ENCODE peak calls at places on chromosomes 13 and 19, in six cellular contexts. One of them, this sample, is unnamed.

GRCh38 chr13:89827552-89827951 is 1519.9 kb upstream of the MIR17HG start:
- DNase-seq in NCI-H524: no peak
- DNase-seq in kidney tubule cell: no peak
- DNase-seq in psoas muscle: no peak
- DNase-seq in WTC11: no peak
- DNase-seq in activated CD8-positive, alpha-beta memory T cell treated with anti-CD3 and anti-CD28 coated beads for 1 hour: no peak
- DNase-seq in this sample: no peak

GRCh38 chr13:27283906-27284523 is 13.4 kb downstream of the RASL11A start:
- DNase-seq in NCI-H524: no peak
- DNase-seq in kidney tubule cell: peak; percentile 40
- DNase-seq in psoas muscle: no peak
- DNase-seq in WTC11: no peak
- DNase-seq in activated CD8-positive, alpha-beta memory T cell treated with anti-CD3 and anti-CD28 coated beads for 1 hour: no peak
- DNase-seq in this sample: peak; percentile 43

GRCh38 chr19:18898081-18898532 is 2.1 kb upstream of the CERS1 start:
- DNase-seq in NCI-H524: no peak
- DNase-seq in kidney tubule cell: no peak
- DNase-seq in psoas muscle: no peak
- DNase-seq in WTC11: no peak
- DNase-seq in activated CD8-positive, alpha-beta memory T cell treated with anti-CD3 and anti-CD28 coated beads for 1 hour: no peak
- DNase-seq in this sample: no peak

GRCh38 chr13:24456396-24456795 is 56.2 kb downstream of the PARP4 start:
- DNase-seq in NCI-H524: no peak
- DNase-seq in kidney tubule cell: peak; percentile 18
- DNase-seq in psoas muscle: no peak
- DNase-seq in WTC11: no peak
- DNase-seq in activated CD8-positive, alpha-beta memory T cell treated with anti-CD3 and anti-CD28 coated beads for 1 hour: no peak
- DNase-seq in this sample: no peak

GRCh38 chr13:94411747-94412146 is 67.7 kb downstream of the DCT start:
- DNase-seq in NCI-H524: no peak
- DNase-seq in kidney tubule cell: no peak
- DNase-seq in psoas muscle: no peak
- DNase-seq in WTC11: no peak
- DNase-seq in activated CD8-positive, alpha-beta memory T cell treated with anti-CD3 and anti-CD28 coated beads for 1 hour: no peak
- DNase-seq in this sample: no peak

GRCh38 chr19:38061294-38061693 is 154.3 kb downstream of the SIPA1L3 start:
- DNase-seq in NCI-H524: no peak
- DNase-seq in kidney tubule cell: peak; percentile 79
- DNase-seq in psoas muscle: no peak
- DNase-seq in WTC11: no peak
- DNase-seq in activated CD8-positive, alpha-beta memory T cell treated with anti-CD3 and anti-CD28 coated beads for 1 hour: no peak
- DNase-seq in this sample: peak; percentile 79

GRCh38 chr19:18802354-18802753 is 11.2 kb upstream of the COMP start:
- DNase-seq in NCI-H524: peak; percentile 32
- DNase-seq in kidney tubule cell: no peak
- DNase-seq in psoas muscle: no peak
- DNase-seq in WTC11: peak; percentile 60
- DNase-seq in activated CD8-positive, alpha-beta memory T cell treated with anti-CD3 and anti-CD28 coated beads for 1 hour: no peak
- DNase-seq in this sample: no peak

GRCh38 chr13:82010780-82011179 is 1669.9 kb upstream of the SPRY2 start:
- DNase-seq in NCI-H524: no peak
- DNase-seq in kidney tubule cell: no peak
- DNase-seq in psoas muscle: no peak
- DNase-seq in WTC11: no peak
- DNase-seq in activated CD8-positive, alpha-beta memory T cell treated with anti-CD3 and anti-CD28 coated beads for 1 hour: no peak
- DNase-seq in this sample: no peak

GRCh38 chr13:84399320-84400085 is 517.2 kb upstream of the SLITRK1 start:
- DNase-seq in NCI-H524: no peak
- DNase-seq in kidney tubule cell: no peak
- DNase-seq in psoas muscle: no peak
- DNase-seq in WTC11: no peak
- DNase-seq in activated CD8-positive, alpha-beta memory T cell treated with anti-CD3 and anti-CD28 coated beads for 1 hour: no peak
- DNase-seq in this sample: peak; percentile 51

GRCh38 chr19:33553530-33554310 is 32.1 kb upstream of the PEPD start:
- DNase-seq in NCI-H524: no peak
- DNase-seq in kidney tubule cell: no peak
- DNase-seq in psoas muscle: no peak
- DNase-seq in WTC11: no peak
- DNase-seq in activated CD8-positive, alpha-beta memory T cell treated with anti-CD3 and anti-CD28 coated beads for 1 hour: no peak
- DNase-seq in this sample: no peak

GRCh38 chr19:29845576-29846176 is 33.9 kb downstream of the CCNE1 start:
- DNase-seq in NCI-H524: no peak
- DNase-seq in kidney tubule cell: peak; percentile 67
- DNase-seq in psoas muscle: no peak
- DNase-seq in WTC11: no peak
- DNase-seq in activated CD8-positive, alpha-beta memory T cell treated with anti-CD3 and anti-CD28 coated beads for 1 hour: no peak
- DNase-seq in this sample: peak; percentile 17

GRCh38 chr13:30191491-30192100 is 115.8 kb downstream of the KATNAL1 start:
- DNase-seq in NCI-H524: no peak
- DNase-seq in kidney tubule cell: peak; percentile 84
- DNase-seq in psoas muscle: no peak
- DNase-seq in WTC11: no peak
- DNase-seq in activated CD8-positive, alpha-beta memory T cell treated with anti-CD3 and anti-CD28 coated beads for 1 hour: no peak
- DNase-seq in this sample: peak; percentile 62

GRCh38 chr13:65597839-65598818 is 1632.0 kb downstream of the PCDH9 start:
- DNase-seq in NCI-H524: no peak
- DNase-seq in kidney tubule cell: no peak
- DNase-seq in psoas muscle: no peak
- DNase-seq in WTC11: no peak
- DNase-seq in activated CD8-positive, alpha-beta memory T cell treated with anti-CD3 and anti-CD28 coated beads for 1 hour: no peak
- DNase-seq in this sample: peak; percentile 69

GRCh38 chr19:27674701-27675100 is 1538.2 kb downstream of the UQCRFS1 start:
- DNase-seq in NCI-H524: no peak
- DNase-seq in kidney tubule cell: no peak
- DNase-seq in psoas muscle: no peak
- DNase-seq in WTC11: no peak
- DNase-seq in activated CD8-positive, alpha-beta memory T cell treated with anti-CD3 and anti-CD28 coated beads for 1 hour: no peak
- DNase-seq in this sample: no peak

GRCh38 chr13:98448642-98448928 is 128.3 kb downstream of the STK24 start:
- DNase-seq in NCI-H524: no peak
- DNase-seq in kidney tubule cell: no peak
- DNase-seq in psoas muscle: no peak
- DNase-seq in WTC11: no peak
- DNase-seq in activated CD8-positive, alpha-beta memory T cell treated with anti-CD3 and anti-CD28 coated beads for 1 hour: no peak
- DNase-seq in this sample: no peak

GRCh38 chr13:78596701-78597550 is 6.4 kb downstream of the POU4F1 start:
- DNase-seq in NCI-H524: no peak
- DNase-seq in kidney tubule cell: no peak
- DNase-seq in psoas muscle: no peak
- DNase-seq in WTC11: peak; percentile 61
- DNase-seq in activated CD8-positive, alpha-beta memory T cell treated with anti-CD3 and anti-CD28 coated beads for 1 hour: no peak
- DNase-seq in this sample: no peak